ENCODE peak calls at places on chromosomes 7 and 10, in ten cellular contexts. R is stromal cell of bone marrow; U is uterus; D is pons; P is frontal cortex; I is renal cortical epithelial cell; L is stimulated activated CD4-positive, alpha-beta T cell treated with anti-CD3 and anti-CD28 coated beads, Interleukin-4, amount 100 ng/mL, for 4 hours; F is BE2C; T is neural crest cell; A is natural killer cell. J is an unnamed sample.

GRCh38 chr10:130400890-130401289 is 264.7 kb downstream of the GLRX3 start:
- DNase-seq in D (no peak), T (no peak), L (no peak), P (peak), R (no peak), F (no peak), A (no peak), I (no peak), U (no peak), J (no peak)

GRCh38 chr10:109698121-109698520 is 225.2 kb downstream of the XPNPEP1 start:
- DNase-seq in U (no peak), T (no peak), L (no peak), I (no peak), D (no peak), A (no peak), F (no peak), R (no peak), P (no peak), J (peak)

GRCh38 chr10:23469596-23470237 is 30.8 kb downstream of the OTUD1 start:
- DNase-seq in P (no peak), I (no peak), T (no peak), D (no peak), R (no peak), U (no peak), A (no peak), L (no peak), F (no peak), J (no peak)

GRCh38 chr10:129963076-129963830 is 821 bp downstream of the EBF3 start:
- DNase-seq in A (no peak), L (no peak), T (no peak), D (no peak), U (peak), R (no peak), I (no peak), F (peak), P (no peak), J (peak)

GRCh38 chr7:131327049-131327625 is 539 bp upstream of the MKLN1 start:
- DNase-seq in R (peak), U (no peak), F (peak), P (peak), T (no peak), A (no peak), D (peak), L (no peak), I (peak), J (peak)

GRCh38 chr7:71784180-71784579 is 628.0 kb downstream of the CALN1 start:
- DNase-seq in T (no peak), F (no peak), R (no peak), U (no peak), D (no peak), I (no peak), A (no peak), P (no peak), L (no peak), J (no peak)

GRCh38 chr10:46273506-46274477 is 13.0 kb upstream of the ANTXRL start:
- DNase-seq in T (no peak), U (peak), I (no peak), P (no peak), F (peak), R (no peak), D (no peak), L (no peak), A (no peak), J (no peak)

GRCh38 chr10:103652599-103653281 is 159.2 kb downstream of the NEURL1 start:
- DNase-seq in P (no peak), I (no peak), L (no peak), F (no peak), T (no peak), D (no peak), A (no peak), R (no peak), U (no peak), J (no peak)

GRCh38 chr10:102352066-102352715 is 43.3 kb upstream of the NFKB2 start:
- DNase-seq in U (peak), P (peak), A (peak), R (peak), I (peak), F (peak), D (peak), T (peak), L (peak), J (peak)

GRCh38 chr10:115981056-115981455 is 291.9 kb downstream of the GFRA1 start:
- DNase-seq in A (no peak), L (no peak), F (no peak), P (no peak), D (no peak), I (peak), U (no peak), R (no peak), T (no peak), J (no peak)

GRCh38 chr10:14102056-14102455 is 228.7 kb downstream of the FRMD4A start:
- DNase-seq in U (no peak), L (no peak), I (no peak), D (no peak), A (no peak), T (no peak), P (no peak), R (no peak), F (no peak), J (no peak)

GRCh38 chr10:67772894-67773511 is 65.0 kb downstream of the DNAJC12 start:
- DNase-seq in A (no peak), T (no peak), R (no peak), D (peak), F (no peak), I (peak), U (no peak), P (no peak), L (no peak), J (no peak)

GRCh38 chr7:16660702-16661464 is 14.9 kb downstream of the BZW2 start:
- DNase-seq in P (no peak), U (no peak), I (peak), R (no peak), D (no peak), F (no peak), L (no peak), A (no peak), T (no peak), J (peak)

GRCh38 chr10:23945845-23946244 is 263.1 kb upstream of the KIAA1217 start:
- DNase-seq in R (no peak), U (no peak), D (no peak), A (no peak), I (no peak), L (no peak), T (no peak), F (no peak), P (no peak), J (no peak)

GRCh38 chr7:23022258-23022745 is 8.4 kb upstream of the HYCC1 start:
- DNase-seq in T (no peak), L (no peak), I (peak), P (no peak), R (peak), F (no peak), U (peak), A (no peak), D (no peak), J (no peak)

GRCh38 chr10:9289811-9290210 is 1235.3 kb downstream of the GATA3 start:
- DNase-seq in T (no peak), F (no peak), R (no peak), L (no peak), A (no peak), I (no peak), U (no peak), P (no peak), D (no peak), J (no peak)

GRCh38 chr7:133230591-133231194 is 22.2 kb upstream of the EXOC4 start:
- DNase-seq in L (peak), U (no peak), I (peak), A (peak), D (peak), F (peak), R (peak), P (peak), T (peak), J (peak)

GRCh38 chr10:70898687-70899086 is 10.3 kb upstream of the PCBD1 start:
- DNase-seq in U (no peak), L (no peak), D (no peak), A (no peak), P (no peak), T (no peak), R (no peak), I (no peak), F (no peak), J (no peak)

GRCh38 chr10:17544465-17544864 is 72.7 kb downstream of the HACD1 start:
- DNase-seq in U (no peak), L (no peak), R (no peak), P (no peak), F (no peak), T (no peak), A (no peak), I (no peak), D (no peak), J (no peak)